ENCODE peak calls at places on chromosomes 7 and 10, in four cellular contexts. S is H1, U is IMR-90, P is mesendoderm. L is an unnamed sample.

GRCh38 chr7:26078437-26079362 is 73.3 kb upstream of the NFE2L3 start:
- DNase-seq in S (peak), U (no peak), P (peak), L (peak)

GRCh38 chr7:42445691-42446090 is 208.7 kb upstream of the GLI3 start:
- DNase-seq in S (no peak), U (no peak), P (no peak), L (no peak)

GRCh38 chr7:8105449-8106095 is 137.0 kb downstream of the GLCCI1 start:
- DNase-seq in S (no peak), U (no peak), P (no peak), L (no peak)

GRCh38 chr7:33072471-33072870 is 9.9 kb upstream of the NT5C3A start:
- DNase-seq in S (no peak), U (peak), P (no peak), L (no peak)

GRCh38 chr7:43700059-43700501 is 29.2 kb downstream of the COA1 start:
- DNase-seq in S (no peak), U (peak), P (peak), L (no peak)

GRCh38 chr7:33243319-33243881 is 114.0 kb downstream of the BBS9 start:
- DNase-seq in S (no peak), U (peak), P (peak), L (no peak)

GRCh38 chr10:114374141-114374791 is 30.0 kb downstream of the AFAP1L2 start:
- DNase-seq in S (no peak), U (peak), P (no peak), L (no peak)

GRCh38 chr7:40134428-40135423 is at the start of the genes MPLKIP and SUGCT:
- DNase-seq in S (peak), U (peak), P (peak), L (peak)

GRCh38 chr10:121080324-121080807 is 229.2 kb downstream of the WDR11 start:
- DNase-seq in S (no peak), U (no peak), P (peak), L (no peak)

GRCh38 chr10:58087896-58088295 is 179.8 kb downstream of the IPMK start:
- DNase-seq in S (no peak), U (no peak), P (no peak), L (no peak)
- H3K56ac ChIP-seq in S (no peak), U (no peak), P (no peak), L (no peak)

GRCh38 chr10:44882146-44882720 is 28.9 kb upstream of the TMEM72 start:
- DNase-seq in S (no peak), U (no peak), P (no peak), L (no peak)

GRCh38 chr10:44886966-44887365 is 24.2 kb upstream of the TMEM72 start:
- DNase-seq in S (no peak), U (no peak), P (no peak), L (no peak)

GRCh38 chr10:44885710-44886109 is 25.4 kb upstream of the TMEM72 start:
- DNase-seq in S (no peak), U (no peak), P (no peak), L (no peak)

GRCh38 chr10:44881639-44882038 is 29.5 kb upstream of the TMEM72 start:
- DNase-seq in S (no peak), U (no peak), P (no peak), L (no peak)

DNA sequence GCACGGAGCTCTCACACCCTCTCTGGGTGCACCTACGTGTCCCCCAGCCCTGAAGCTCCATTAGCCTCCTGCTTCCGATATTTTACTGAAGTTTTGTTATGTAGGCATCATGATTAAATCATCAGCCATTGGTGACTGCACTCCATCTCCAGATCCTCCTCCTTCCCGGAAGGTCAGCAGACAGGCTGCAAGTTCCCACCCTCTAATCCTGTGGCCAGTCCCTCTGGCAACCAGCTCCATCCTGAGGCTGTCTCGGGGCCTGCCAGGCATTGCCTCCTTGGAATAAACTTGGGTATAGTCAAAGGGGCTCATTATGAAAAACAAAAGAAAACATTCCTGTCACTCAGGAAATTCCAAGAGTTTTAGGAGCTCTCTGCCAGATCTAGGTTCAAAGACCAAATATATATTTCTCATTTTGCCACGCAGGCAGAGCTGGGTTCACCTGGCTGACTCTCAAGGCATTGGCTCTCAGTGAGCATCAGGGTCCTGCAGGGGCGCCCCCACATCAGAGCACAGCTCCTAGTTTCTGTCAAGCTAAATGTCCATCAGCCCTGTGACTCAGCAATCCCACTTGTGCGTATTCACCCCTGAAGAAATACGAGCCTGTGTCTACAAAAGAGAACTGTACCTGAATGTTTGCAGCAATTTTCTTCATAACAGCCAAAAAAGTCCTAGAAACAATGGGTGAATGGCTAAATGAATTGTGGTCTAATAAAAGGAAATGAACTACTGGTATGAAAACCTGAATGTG is 27.4 kb upstream of the TMEM72 start:
- DNase-seq in S (no peak), U (no peak), P (no peak), L (no peak)
- H2AK5ac ChIP-seq in S (no peak), U (no peak), P (no peak), L (no peak)

GRCh38 chr7:1085910-1086421 is 1.9 kb upstream of the GPER1 start:
- DNase-seq in S (no peak), U (peak), P (no peak), L (no peak)
- H3K56ac ChIP-seq in S (no peak), U (no peak), P (no peak), L (no peak)

DNA sequence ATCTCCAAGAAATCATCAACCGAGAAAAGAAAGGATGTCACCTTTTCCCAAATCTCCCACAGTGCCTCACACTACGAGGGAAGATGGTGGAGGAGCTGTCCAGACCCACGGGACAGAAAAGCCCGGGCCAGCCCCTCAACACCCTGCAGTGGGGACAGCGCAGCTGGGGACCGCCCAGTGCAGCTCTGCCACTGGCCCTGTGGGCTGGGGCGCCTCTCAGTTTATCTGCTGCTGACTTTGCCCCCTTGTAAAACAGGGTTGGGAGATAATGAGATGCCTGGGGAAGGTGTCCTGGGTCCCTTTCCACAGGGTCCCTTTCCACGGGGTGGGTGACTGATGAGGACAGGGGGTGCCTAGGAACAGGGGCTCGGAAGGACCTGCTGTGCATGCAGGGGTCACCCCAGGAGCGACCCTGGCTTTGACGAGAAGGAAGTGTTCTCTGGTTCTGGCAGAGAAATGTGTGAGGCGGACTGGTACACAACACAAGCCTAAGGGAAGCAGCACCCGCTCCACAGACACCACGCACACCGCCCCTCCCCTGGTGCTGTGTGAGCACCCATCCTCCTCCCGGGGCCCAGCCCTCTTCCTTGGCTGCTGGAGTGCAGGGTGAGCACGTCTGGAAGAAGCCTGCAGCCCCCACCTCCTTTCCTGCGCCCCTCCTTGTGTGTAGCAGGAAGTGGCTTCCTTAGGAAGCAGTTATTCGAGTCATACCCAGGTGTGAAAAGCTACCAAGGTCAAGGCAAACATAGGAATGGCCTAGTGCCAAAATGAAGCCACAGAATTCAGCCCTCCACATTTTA is 339.9 kb downstream of the DNAJB6 start:
- DNase-seq in S (no peak), U (no peak), P (no peak), L (peak)
- H2AK5ac ChIP-seq in S (no peak), U (no peak), P (no peak), L (no peak)

GRCh38 chr7:3321206-3321605 is 20.2 kb downstream of the SDK1 start:
- DNase-seq in S (no peak), U (no peak), P (no peak), L (no peak)

GRCh38 chr7:3321745-3322144 is 20.7 kb downstream of the SDK1 start:
- DNase-seq in S (no peak), U (no peak), P (no peak), L (no peak)

DNA sequence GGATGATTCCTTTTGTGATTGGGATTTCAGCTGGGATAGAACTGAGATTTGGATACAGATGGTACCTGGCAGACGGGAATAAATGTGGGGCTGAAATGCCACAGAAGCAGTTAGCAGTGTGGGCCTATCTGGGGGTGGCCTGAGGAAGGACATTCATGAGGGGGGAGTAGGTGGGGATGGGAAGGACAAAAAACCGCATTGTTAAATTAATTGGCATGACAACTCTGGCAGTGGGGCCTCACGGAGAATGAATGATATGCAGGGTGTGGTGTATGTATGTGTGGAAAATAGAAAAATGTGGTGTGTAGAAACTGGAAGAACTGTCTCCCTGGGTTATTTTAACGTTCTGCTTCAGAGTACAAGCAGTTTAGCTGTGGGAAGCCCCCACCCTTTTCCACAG is 17.8 kb downstream of the SDK1 start:
- DNase-seq in S (no peak), U (no peak), P (no peak), L (no peak)
- H3K56ac ChIP-seq in S (no peak), U (no peak), P (no peak), L (no peak)

GRCh38 chr10:124459395-124459794 is 2.2 kb upstream of the LHPP start:
- DNase-seq in S (no peak), U (no peak), P (peak), L (no peak)

GRCh38 chr10:124464028-124464751 is 2.6 kb downstream of the LHPP start:
- DNase-seq in S (no peak), U (no peak), P (no peak), L (no peak)

GRCh38 chr10:124462348-124462695 is 699 bp downstream of the LHPP start:
- DNase-seq in S (no peak), U (no peak), P (no peak), L (no peak)

GRCh38 chr10:124460144-124460543 is 1.5 kb upstream of the LHPP start:
- DNase-seq in S (no peak), U (no peak), P (no peak), L (no peak)

GRCh38 chr10:124461642-124462347 is at the start of gene LHPP:
- DNase-seq in S (no peak), U (peak), P (peak), L (peak)
- H2AK5ac ChIP-seq in S (no peak), U (no peak), P (no peak), L (no peak)

GRCh38 chr10:16470747-16471146 is 33.9 kb downstream of the PTER start:
- DNase-seq in S (no peak), U (no peak), P (no peak), L (no peak)
- H3K56ac ChIP-seq in S (no peak), U (no peak), P (no peak), L (no peak)

DNA sequence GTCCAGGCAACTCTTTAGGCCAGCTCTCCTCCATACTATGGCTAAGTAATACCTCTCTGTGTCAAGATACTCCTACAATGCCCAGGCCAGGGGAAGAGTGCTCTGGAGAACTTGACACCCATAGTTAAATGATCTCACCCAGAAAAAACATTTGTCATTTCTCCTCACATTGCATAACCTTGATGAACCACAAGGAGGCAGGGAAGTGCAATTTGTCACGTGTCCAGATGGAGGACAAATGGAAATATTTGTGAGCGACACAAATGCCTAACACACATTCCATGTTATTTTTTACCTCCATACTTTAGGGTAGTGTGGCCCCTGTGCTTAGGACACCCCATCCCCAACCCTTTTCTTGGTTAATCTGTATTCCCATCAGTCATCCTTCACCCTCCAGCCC is 78.3 kb downstream of the HTR7 start:
- DNase-seq in S (no peak), U (peak), P (peak), L (no peak)
- H2AK5ac ChIP-seq in S (no peak), U (no peak), P (no peak), L (no peak)